ENCODE peak calls at places on chromosomes 4 and X, in seven cellular contexts. A is body of pancreas, I is endothelial cell of umbilical vein, W is adrenal gland, R is HCT116, B is right lobe of liver, X is A549. V is an unnamed sample.

GRCh38 chrX:131405497-131405896 is 116.4 kb upstream of the IGSF1 start:
- DNase-seq in W (no peak), I (no peak), B (no peak), A (no peak), X (no peak), R (no peak), V (peak)

GRCh38 chrX:572490-573124 is 58.0 kb upstream of the SHOX start:
- DNase-seq in A (no peak), R (no peak), X (no peak), W (no peak), B (no peak), I (no peak), V (peak)

GRCh38 chr4:82213485-82214162 is 160.2 kb downstream of the HNRNPD start:
- DNase-seq in B (no peak), X (no peak), I (no peak), R (no peak), W (no peak), A (no peak), V (no peak)

GRCh38 chr4:40057540-40058091 is 966 bp downstream of the N4BP2 start:
- DNase-seq in W (peak), X (peak), B (peak), I (peak), R (peak), A (peak), V (peak)

GRCh38 chr4:83329521-83330105 is 5.0 kb downstream of the HPSE start:
- DNase-seq in B (no peak), X (no peak), W (no peak), A (no peak), R (no peak), I (peak), V (peak)

GRCh38 chr4:73281982-73282381 is 23.4 kb upstream of the ANKRD17 start:
- DNase-seq in R (no peak), W (no peak), I (no peak), B (no peak), A (no peak), X (no peak), V (no peak)

GRCh38 chr4:98794565-98795205 is 134.2 kb downstream of the EIF4E start:
- DNase-seq in X (no peak), W (no peak), I (no peak), A (no peak), R (no peak), B (no peak), V (peak)

GRCh38 chr4:184854673-184855072 is 28.9 kb upstream of the ACSL1 start:
- DNase-seq in W (peak), X (no peak), B (no peak), R (no peak), I (no peak), A (no peak), V (no peak)

GRCh38 chr4:164926301-164926700 is 49.3 kb downstream of the APELA start:
- DNase-seq in A (no peak), X (no peak), W (no peak), I (no peak), R (no peak), B (no peak), V (no peak)

GRCh38 chr4:41287005-41287404 is 30.3 kb downstream of the UCHL1 start:
- DNase-seq in W (no peak), I (peak), B (no peak), R (no peak), X (peak), A (no peak), V (no peak)

GRCh38 chr4:69782651-69783310 is 22.4 kb upstream of the SULT1B1 start:
- DNase-seq in A (no peak), B (no peak), W (no peak), X (no peak), I (no peak), R (no peak), V (no peak)

GRCh38 chr4:100113732-100114131 is 76.5 kb downstream of the DDIT4L start:
- DNase-seq in I (no peak), B (no peak), R (no peak), W (no peak), A (no peak), X (no peak), V (no peak)

GRCh38 chr4:140296335-140296753 is 77.1 kb upstream of the SCOC start:
- DNase-seq in W (peak), I (peak), A (peak), B (no peak), R (peak), X (peak), V (no peak)

GRCh38 chr4:55116450-55116849 is 8.9 kb downstream of the KDR start:
- DNase-seq in A (no peak), R (no peak), X (no peak), W (no peak), I (peak), B (no peak), V (no peak)

GRCh38 chrX:130108647-130109428 is 1.5 kb downstream of the ELF4 start:
- DNase-seq in W (no peak), X (peak), R (no peak), I (no peak), A (no peak), B (no peak), V (peak)

GRCh38 chrX:41594634-41595033 is 94.1 kb upstream of the GPR34 start:
- DNase-seq in A (no peak), B (no peak), I (no peak), X (no peak), R (no peak), W (no peak), V (no peak)

GRCh38 chr4:116489739-116490138 is 595.6 kb downstream of the TRAM1L1 start:
- DNase-seq in W (no peak), X (no peak), I (no peak), A (no peak), B (no peak), R (no peak), V (peak)

GRCh38 chr4:8440491-8441311 is at the start of the genes ACOX3 and TRMT44:
- DNase-seq in X (peak), I (peak), A (peak), B (peak), W (peak), R (peak), V (peak)
- TF ChIP-seq POLR2A in X (peak), I (peak), A (peak), B (peak), W (peak), R (peak), V (peak)

DNA sequence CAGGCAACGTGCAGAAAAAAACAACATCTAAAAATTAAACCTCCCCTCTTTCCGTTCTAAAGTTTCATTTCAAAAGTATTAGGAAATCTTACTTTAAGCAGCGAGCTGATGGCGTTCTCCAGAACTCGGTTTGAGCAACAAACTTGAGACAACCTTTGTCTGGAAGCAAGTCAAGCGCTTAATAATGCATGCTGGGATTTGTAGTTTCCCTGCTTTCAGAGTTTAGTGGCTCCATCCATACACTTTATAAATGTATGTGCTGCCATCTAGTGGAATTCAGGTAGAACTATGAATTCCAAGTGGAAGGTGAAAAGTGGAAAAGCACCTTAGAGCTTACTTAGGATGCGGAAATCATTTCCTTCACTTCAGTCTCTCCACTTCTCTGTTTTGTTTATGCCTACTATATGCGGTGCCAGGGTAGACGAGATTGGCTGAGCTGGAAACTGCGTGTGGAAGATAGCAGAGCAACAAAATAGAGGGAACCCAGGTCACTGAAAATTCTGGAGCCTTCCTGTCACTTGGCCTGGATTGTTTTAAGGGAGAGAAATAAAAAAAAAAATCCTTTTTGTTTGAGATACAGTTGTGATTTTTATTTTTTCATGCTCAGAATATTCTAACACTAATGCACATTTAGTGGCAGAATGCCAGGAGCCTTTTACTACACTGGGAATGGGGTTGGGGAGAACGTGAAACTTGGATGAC is at the start of gene BDH2:
- DNase-seq in X (peak), W (peak), A (peak), B (no peak), I (peak), R (peak), V (peak)
- TF ChIP-seq POLR2A in X (no peak), W (no peak), A (peak), B (no peak), I (no peak), R (peak), V (no peak)

GRCh38 chrX:103258275-103258674 is 3.3 kb upstream of the TCEAL8 start:
- DNase-seq in B (no peak), R (no peak), A (no peak), I (no peak), X (no peak), W (no peak), V (no peak)

GRCh38 chrX:103256651-103257050 is 1.7 kb upstream of the TCEAL8 start:
- DNase-seq in X (no peak), A (no peak), W (no peak), I (no peak), B (no peak), R (no peak), V (no peak)

GRCh38 chrX:103254171-103254824 is 657 bp downstream of the TCEAL8 start:
- DNase-seq in W (peak), R (peak), A (peak), X (peak), B (peak), I (peak), V (peak)

GRCh38 chrX:103253608-103254007 is 1.3 kb downstream of the TCEAL8 start:
- DNase-seq in R (no peak), I (peak), X (no peak), A (no peak), W (no peak), B (no peak), V (peak)

DNA sequence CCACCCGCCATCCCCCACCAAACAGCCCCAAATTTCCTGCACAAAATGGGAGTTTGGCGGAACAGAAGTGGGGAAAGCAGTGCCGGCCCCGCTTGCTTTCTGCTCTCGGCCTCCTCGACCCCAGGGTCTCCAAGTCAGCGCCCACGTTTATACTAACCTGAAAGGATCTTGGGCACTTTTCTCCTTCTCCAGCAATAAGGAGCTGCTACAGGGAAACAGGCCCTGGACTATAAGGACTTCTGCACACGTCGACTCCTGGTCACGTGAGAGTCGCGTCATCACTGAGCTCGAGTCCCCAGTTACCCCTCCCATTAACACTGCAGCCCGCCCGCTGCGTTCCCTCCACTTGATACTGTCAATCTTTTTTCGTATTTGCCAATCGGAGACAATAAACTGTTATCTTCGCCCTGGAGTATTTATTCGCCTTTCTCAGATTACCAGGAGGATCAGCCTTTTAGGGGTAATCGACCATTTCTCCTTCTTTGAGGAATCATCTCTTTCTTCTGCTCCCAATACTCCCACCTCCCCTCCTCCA is at the start of gene TCEAL8:
- DNase-seq in X (peak), R (peak), A (peak), I (peak), B (peak), W (peak), V (peak)
- TF ChIP-seq POLR2A in X (peak), R (no peak), A (peak), I (peak), B (peak), W (no peak), V (peak)

GRCh38 chrX:123961268-123962005 is at the start of gene STAG2:
- DNase-seq in R (peak), B (peak), I (peak), A (peak), X (peak), W (peak), V (peak)
- TF ChIP-seq POLR2A in R (no peak), B (no peak), I (no peak), A (peak), X (no peak), W (no peak), V (peak)

DNA sequence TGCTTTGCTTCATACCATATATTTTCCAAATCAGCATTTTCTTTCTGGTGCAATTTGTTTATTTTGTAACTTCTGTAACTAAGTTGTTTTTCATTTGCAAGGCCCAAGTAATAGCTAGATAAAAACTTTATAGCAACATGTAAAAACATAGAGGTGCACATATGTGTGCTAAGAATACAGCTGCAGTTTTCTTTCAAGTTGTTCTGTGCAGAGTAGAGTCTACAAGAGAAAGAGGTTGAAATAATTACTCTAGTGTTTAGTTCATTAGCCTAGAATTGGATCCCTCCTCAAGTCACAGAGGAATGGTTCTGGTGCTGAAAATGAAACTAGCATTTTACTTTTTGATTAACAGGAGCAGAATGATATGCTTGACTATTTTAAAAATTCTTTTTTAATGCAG is 32.2 kb upstream of the PDLIM5 start:
- DNase-seq in A (no peak), R (no peak), I (no peak), W (no peak), X (no peak), B (no peak), V (no peak)
- TF ChIP-seq POLR2A in A (no peak), R (no peak), I (no peak), W (no peak), X (no peak), B (no peak), V (no peak)

DNA sequence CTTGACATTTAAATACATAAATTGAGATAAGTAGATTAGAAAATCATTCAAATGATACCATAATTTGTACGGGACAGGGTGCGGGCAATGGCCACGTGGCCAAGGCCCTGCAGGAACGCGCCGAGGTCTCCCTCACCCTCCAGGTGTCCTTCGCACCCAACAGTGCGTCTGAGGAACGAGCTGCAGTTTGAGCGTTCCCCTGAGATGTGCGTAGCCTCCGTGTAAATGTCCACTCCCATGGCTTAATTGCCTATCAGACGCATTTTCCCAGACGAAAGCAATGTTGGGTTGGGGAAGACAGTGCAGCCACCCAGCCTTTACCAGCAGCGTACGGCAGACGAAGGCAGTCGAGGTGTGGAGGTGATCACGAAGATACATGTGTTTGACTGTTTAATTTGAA is 56.4 kb downstream of the CPLX1 start:
- DNase-seq in X (no peak), A (no peak), R (no peak), W (no peak), I (no peak), B (peak), V (no peak)
- TF ChIP-seq POLR2A in X (no peak), A (no peak), R (no peak), W (no peak), I (no peak), B (no peak), V (no peak)

GRCh38 chrX:49111846-49112245 is 11.7 kb downstream of the GPKOW start:
- DNase-seq in I (no peak), X (no peak), B (no peak), A (no peak), W (no peak), R (no peak), V (no peak)
- TF ChIP-seq POLR2A in I (no peak), X (no peak), B (no peak), A (no peak), W (no peak), R (no peak), V (no peak)

GRCh38 chr4:119035941-119036737 is 99.5 kb upstream of the MYOZ2 start:
- DNase-seq in B (no peak), X (no peak), R (no peak), I (no peak), W (no peak), A (no peak), V (no peak)
- TF ChIP-seq POLR2A in B (no peak), X (no peak), R (no peak), I (no peak), W (no peak), A (no peak), V (no peak)

GRCh38 chr4:109011241-109012031 is 248.6 kb upstream of the ETNPPL start:
- DNase-seq in I (no peak), R (no peak), X (no peak), A (no peak), W (no peak), B (no peak), V (no peak)

GRCh38 chr4:109016200-109016599 is 253.3 kb upstream of the ETNPPL start:
- DNase-seq in I (no peak), B (no peak), R (no peak), W (no peak), A (no peak), X (no peak), V (no peak)

GRCh38 chr4:109012286-109012880 is 249.5 kb upstream of the ETNPPL start:
- DNase-seq in R (no peak), X (no peak), W (no peak), I (no peak), A (no peak), B (no peak), V (no peak)

GRCh38 chr4:109015413-109015810 is 252.6 kb upstream of the ETNPPL start:
- DNase-seq in W (no peak), X (no peak), R (no peak), I (no peak), A (no peak), B (no peak), V (no peak)

DNA sequence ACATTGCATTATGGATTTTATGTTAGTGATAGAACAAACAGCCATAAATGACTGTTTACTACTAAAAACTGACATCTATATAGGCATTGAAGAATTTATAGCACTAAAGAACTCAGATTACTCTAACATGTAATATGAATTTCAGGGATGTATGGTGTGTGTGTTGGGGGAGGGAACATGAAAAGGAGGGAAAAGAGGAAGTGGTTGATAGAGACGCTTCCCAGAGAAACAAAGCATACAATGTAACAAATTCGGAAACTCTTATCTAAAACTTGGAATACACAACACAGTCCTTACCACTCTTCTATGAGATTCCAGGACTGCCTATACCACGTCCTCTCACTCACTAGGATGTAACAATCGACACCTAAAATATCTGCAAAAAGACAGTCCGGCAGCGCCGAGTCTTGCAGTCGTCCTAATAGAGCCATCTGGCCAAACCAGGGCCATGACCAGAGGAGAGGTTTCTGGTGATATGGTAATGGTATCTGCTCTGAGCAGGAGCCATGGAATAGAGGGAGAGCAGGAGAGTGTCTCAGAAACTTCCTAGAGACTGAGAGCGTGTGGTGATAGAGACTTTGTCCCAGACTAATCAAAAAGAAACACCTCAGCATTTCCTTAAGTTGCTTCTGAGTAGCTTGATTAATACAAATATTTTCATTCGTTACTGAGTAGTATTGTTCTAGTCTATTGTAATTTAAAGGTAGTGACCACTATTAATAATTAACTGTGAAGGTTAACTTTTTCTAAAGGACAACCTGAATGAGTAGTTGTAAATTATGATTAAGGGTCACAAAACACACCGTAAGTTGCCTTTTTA is 251.9 kb upstream of the ETNPPL start:
- DNase-seq in B (no peak), I (no peak), W (no peak), R (no peak), A (no peak), X (no peak), V (no peak)
- TF ChIP-seq POLR2A in B (no peak), I (no peak), W (no peak), R (no peak), A (no peak), X (no peak), V (no peak)